ENCODE peak calls at places on chromosomes 3 and 15, in four cellular contexts. K is right cardiac atrium, B is Right ventricle myocardium inferior, Y is left cardiac atrium. G is an unnamed sample.

GRCh38 chr3:186109897-186110803 is 1.3 kb upstream of the ETV5 start:
- ATAC-seq in K (no peak), B (no peak), Y (no peak), G (no peak)

GRCh38 chr3:113660901-113661300 is 35.5 kb downstream of the USF3 start:
- ATAC-seq in K (peak), B (peak), Y (peak), G (peak)

GRCh38 chr3:10090181-10090580 is 17.9 kb downstream of the FANCD2OS start:
- ATAC-seq in K (no peak), B (no peak), Y (no peak), G (no peak)

GRCh38 chr3:98798820-98799219 is 35.7 kb downstream of the ST3GAL6 start:
- ATAC-seq in K (no peak), B (peak), Y (no peak), G (no peak)

GRCh38 chr3:106212658-106213222 is 343.9 kb upstream of the CBLB start:
- ATAC-seq in K (no peak), B (no peak), Y (no peak), G (no peak)

GRCh38 chr3:9078561-9079240 is 115.4 kb upstream of the RAD18 start:
- ATAC-seq in K (no peak), B (no peak), Y (no peak), G (no peak)

GRCh38 chr3:177026505-177027277 is 170.6 kb downstream of the TBL1XR1 start:
- ATAC-seq in K (peak), B (no peak), Y (peak), G (no peak)

GRCh38 chr15:69000725-69001503 is 13.6 kb upstream of the NOX5 start:
- ATAC-seq in K (peak), B (no peak), Y (peak), G (no peak)

GRCh38 chr3:74423867-74424266 is 190.6 kb downstream of the CNTN3 start:
- ATAC-seq in K (no peak), B (no peak), Y (no peak), G (no peak)

GRCh38 chr3:122902326-122902725 is 107.5 kb downstream of the SLC49A4 start:
- ATAC-seq in K (no peak), B (no peak), Y (no peak), G (no peak)

GRCh38 chr3:119245778-119246177 is 5.1 kb upstream of the B4GALT4 start:
- ATAC-seq in K (peak), B (no peak), Y (peak), G (no peak)

G was measured in gastroesophageal sphincter.